ENCODE peak calls at places on chromosomes 11 and 22, in ten cellular contexts. X is AG04450; S is mesendoderm; G is effector memory CD4-positive, alpha-beta T cell; W is fibroblast of lung; Z is cardiac muscle cell; D is psoas muscle; E is adipocyte; L is thoracic aorta; A is GM06990. H is an unnamed sample. For H3K27me3, the result is how much of the 10 kb centered on the place peaks cover.

GRCh38 chr11:72807789-72808188 is 6.4 kb upstream of the ATG16L2 start:
- DNase-seq in S (no peak), Z (no peak), X (no peak), D (no peak), A (no peak), L (no peak), E (no peak), W (no peak), G (no peak), H (no peak)

GRCh38 chr11:116866774-116867455 is 29.5 kb upstream of the APOA1 start:
- DNase-seq in X (no peak), E (peak), A (no peak), D (no peak), Z (no peak), G (no peak), L (no peak), W (no peak), S (no peak), H (no peak)

GRCh38 chr22:28791124-28791523 is 9.2 kb downstream of the XBP1 start:
- DNase-seq in S (no peak), L (no peak), A (no peak), G (no peak), E (no peak), D (no peak), W (no peak), Z (no peak), X (no peak), H (no peak)

GRCh38 chr11:34614334-34615113 is 6.4 kb upstream of the EHF start:
- DNase-seq in D (no peak), A (peak), S (no peak), Z (peak), E (peak), L (no peak), W (peak), G (no peak), X (peak), H (no peak)

GRCh38 chr22:30667486-30668305 is at the start of gene DUSP18:
- DNase-seq in G (peak), E (peak), A (peak), X (peak), D (peak), S (peak), Z (peak), W (peak), L (peak), H (peak)

GRCh38 chr22:40560551-40560950 is 76.0 kb downstream of the MRTFA start:
- DNase-seq in D (no peak), S (no peak), X (peak), A (no peak), L (no peak), G (no peak), E (peak), Z (no peak), W (peak), H (no peak)

GRCh38 chr11:71472357-71472885 is 19.4 kb downstream of the NADSYN1 start:
- DNase-seq in S (peak), Z (no peak), L (no peak), E (no peak), A (no peak), W (no peak), X (no peak), D (no peak), G (no peak), H (no peak)

GRCh38 chr11:3837793-3838192 is 3.0 kb downstream of the RHOG start:
- DNase-seq in D (peak), Z (no peak), G (no peak), L (no peak), A (no peak), X (no peak), W (no peak), S (no peak), E (peak), H (no peak)

GRCh38 chr22:46366801-46367706 is 31.5 kb downstream of the TRMU start:
- DNase-seq in Z (no peak), S (no peak), E (no peak), G (no peak), L (no peak), D (peak), W (no peak), A (no peak), X (no peak), H (no peak)

GRCh38 chr11:29321293-29322132 is 695.3 kb downstream of the KCNA4 start:
- DNase-seq in G (no peak), X (peak), L (no peak), D (no peak), A (no peak), E (no peak), Z (no peak), S (no peak), W (peak), H (no peak)

GRCh38 chr11:66008468-66009101 is 3.2 kb upstream of the CST6 start:
- DNase-seq in Z (no peak), X (no peak), S (peak), G (no peak), E (no peak), W (no peak), A (no peak), D (no peak), L (no peak), H (no peak)

GRCh38 chr11:114762437-114762836 is 84.1 kb downstream of the NXPE2 start:
- DNase-seq in G (no peak), Z (peak), L (no peak), D (peak), A (no peak), W (peak), S (peak), E (peak), X (peak), H (peak)

GRCh38 chr11:68843703-68844312 is 2.1 kb upstream of the CPT1A start:
- DNase-seq in X (no peak), A (peak), L (no peak), W (peak), Z (peak), D (peak), G (peak), E (no peak), S (peak), H (peak)

GRCh38 chr22:47788461-47788860 is 1026.0 kb downstream of the TBC1D22A start:
- DNase-seq in A (no peak), D (no peak), Z (no peak), E (no peak), G (no peak), W (no peak), S (no peak), X (no peak), L (no peak), H (no peak)

GRCh38 chr11:62752994-62753735 is 795 bp downstream of the ZBTB3 start:
- DNase-seq in X (no peak), A (no peak), Z (no peak), D (no peak), E (no peak), L (no peak), W (no peak), S (no peak), G (no peak), H (no peak)

GRCh38 chr11:6565988-6566703 is 37.3 kb downstream of the RRP8 start:
- DNase-seq in D (no peak), S (no peak), A (no peak), X (no peak), E (no peak), W (no peak), G (no peak), Z (no peak), L (no peak), H (no peak)

GRCh38 chr22:25014896-25015755 is 62.6 kb downstream of the KIAA1671 start:
- DNase-seq in G (no peak), Z (peak), A (no peak), S (no peak), L (no peak), D (no peak), W (no peak), X (no peak), E (no peak), H (no peak)

GRCh38 chr22:38144025-38144405 is 33.5 kb upstream of the BAIAP2L2 start:
- DNase-seq in A (no peak), G (no peak), L (no peak), W (no peak), S (peak), X (no peak), Z (no peak), E (no peak), D (no peak), H (no peak)

GRCh38 chr11:59551651-59552521 is 40.5 kb downstream of the OR4D9 start:
- DNase-seq in X (no peak), A (peak), E (peak), Z (peak), G (no peak), W (peak), D (no peak), S (peak), L (no peak), H (no peak)

GRCh38 chr11:117839234-117839882 is 14.8 kb upstream of the FXYD2 start:
- DNase-seq in D (no peak), A (no peak), X (no peak), E (no peak), G (no peak), Z (no peak), S (no peak), W (no peak), L (no peak), H (no peak)

GRCh38 chr11:77170107-77170506 is 42.1 kb downstream of the MYO7A start:
- DNase-seq in X (no peak), Z (peak), A (no peak), W (no peak), S (peak), G (no peak), L (no peak), E (no peak), D (peak), H (no peak)

GRCh38 chr11:33722579-33723234 is 13.5 kb downstream of the CD59 start:
- DNase-seq in G (no peak), S (peak), L (no peak), E (peak), Z (no peak), X (no peak), D (peak), A (no peak), W (peak), H (no peak)

GRCh38 chr11:58742981-58743880 is 11.5 kb upstream of the GLYAT start:
- DNase-seq in E (no peak), A (no peak), S (peak), W (no peak), G (no peak), Z (no peak), L (no peak), X (no peak), D (no peak), H (no peak)

GRCh38 chr11:32056445-32056844 is 34.4 kb upstream of the RCN1 start:
- DNase-seq in S (no peak), W (peak), Z (no peak), G (no peak), D (no peak), L (no peak), E (peak), X (no peak), A (no peak), H (no peak)

GRCh38 chr22:22925795-22926358 is 38.3 kb downstream of the IGLL5 start:
- DNase-seq in D (no peak), S (no peak), Z (no peak), A (no peak), L (no peak), E (no peak), W (no peak), X (no peak), G (no peak), H (no peak)

GRCh38 chr11:125931116-125931515 is 14.7 kb upstream of the VSIG10L2 start:
- DNase-seq in D (no peak), G (no peak), W (no peak), A (no peak), Z (no peak), L (no peak), S (no peak), X (no peak), E (no peak), H (no peak)

GRCh38 chr11:60978546-60979380 is 7.3 kb downstream of the CD6 start:
- DNase-seq in X (no peak), G (peak), S (no peak), A (no peak), Z (no peak), D (no peak), E (no peak), W (no peak), L (no peak), H (no peak)

GRCh38 chr11:117928818-117929567 is at the start of gene TMPRSS13:
- DNase-seq in D (no peak), X (no peak), W (no peak), G (no peak), A (no peak), E (no peak), Z (no peak), L (no peak), S (peak), H (no peak)

GRCh38 chr22:37254206-37254866 is 10.3 kb upstream of the RAC2 start:
- DNase-seq in A (no peak), Z (no peak), E (peak), S (no peak), W (peak), D (no peak), G (no peak), L (no peak), X (peak), H (no peak)

DNA sequence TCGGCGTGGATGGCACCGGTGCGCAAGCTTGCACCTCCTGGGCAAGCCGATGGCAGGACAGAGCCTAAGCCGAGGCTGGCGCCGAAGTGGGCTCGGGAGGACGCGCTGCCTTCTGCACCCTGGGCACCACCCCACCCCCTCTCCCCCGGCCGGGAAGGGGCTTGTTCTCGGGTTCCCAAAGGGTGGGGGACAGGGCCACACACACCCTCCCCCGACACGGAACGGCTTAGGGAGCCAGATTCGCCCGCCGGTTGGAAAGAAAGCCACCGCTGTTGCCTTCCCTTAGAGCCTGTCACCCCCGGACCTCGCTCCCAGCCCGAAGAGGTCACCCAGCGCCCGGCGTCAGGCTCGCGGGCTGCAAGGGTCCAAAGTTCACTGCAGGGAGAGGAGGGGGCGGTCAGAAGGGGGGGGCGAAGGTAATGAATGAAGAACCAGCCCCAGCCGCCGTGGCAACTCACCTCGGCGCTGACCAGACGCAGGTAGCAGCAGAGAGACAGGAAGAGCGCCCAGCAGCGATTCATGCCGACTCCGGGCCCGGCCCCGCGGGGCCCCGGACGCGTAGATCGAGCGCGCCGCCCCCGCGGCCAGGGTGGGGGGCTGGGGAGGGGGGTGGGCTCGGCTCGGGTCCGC is 1.2 kb downstream of the PDGFB start:
- DNase-seq in Z (no peak), S (peak), W (no peak), D (no peak), E (no peak), X (no peak), L (no peak), A (no peak), G (no peak), H (no peak)
- H3K27me3 ChIP-seq in Z (under half), S (under half), W (half or more), D (under half), E (under half), X (half or more), L (under half), A (under half), G (under half), H (under half)

DNA sequence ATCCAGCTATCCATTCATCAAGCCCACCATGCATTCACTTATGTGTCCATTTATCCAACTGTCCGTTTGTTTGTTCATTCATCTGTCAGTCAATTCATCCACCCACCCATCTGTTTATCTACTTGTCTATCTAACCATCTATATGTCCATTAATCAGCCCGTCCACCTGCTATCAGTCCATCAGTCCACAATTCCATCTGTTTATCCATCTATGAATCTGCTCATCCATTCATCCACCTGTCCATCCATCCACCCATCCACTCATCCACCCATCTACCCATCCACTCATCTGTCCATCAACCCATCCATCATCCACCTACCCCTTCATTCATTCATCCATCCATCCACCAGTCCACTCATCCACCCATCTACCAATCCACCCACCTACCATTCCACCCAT is 970 bp upstream of the SPI1 start:
- DNase-seq in W (no peak), L (no peak), Z (no peak), A (no peak), G (no peak), D (no peak), E (no peak), X (no peak), S (no peak), H (no peak)
- H3K27me3 ChIP-seq in W (under half), L (under half), Z (under half), A (under half), G (under half), D (under half), E (under half), X (under half), S (under half), H (under half)

GRCh38 chr11:13009921-13010736 is 1.0 kb downstream of the RASSF10 start:
- DNase-seq in A (no peak), L (no peak), W (no peak), S (peak), Z (peak), E (peak), D (peak), X (no peak), G (no peak), H (peak)

GRCh38 chr11:13009476-13009920 is 382 bp downstream of the RASSF10 start:
- DNase-seq in L (no peak), W (no peak), X (no peak), E (peak), Z (no peak), S (no peak), D (peak), A (no peak), G (no peak), H (peak)

GRCh38 chr11:13012037-13012693 is 3.0 kb downstream of the RASSF10 start:
- DNase-seq in W (no peak), X (no peak), Z (peak), L (no peak), G (no peak), A (no peak), D (no peak), E (no peak), S (peak), H (no peak)

GRCh38 chr11:13011366-13012036 is 2.4 kb downstream of the RASSF10 start:
- DNase-seq in A (no peak), S (peak), L (no peak), W (no peak), Z (no peak), X (no peak), E (no peak), G (no peak), D (no peak), H (no peak)

GRCh38 chr11:13010737-13011342 is 1.7 kb downstream of the RASSF10 start:
- DNase-seq in A (no peak), W (no peak), X (no peak), E (no peak), Z (peak), D (no peak), S (peak), L (no peak), G (no peak), H (peak)
- H3K27me3 ChIP-seq in A (under half), W (half or more), X (half or more), E (half or more), Z (under half), D (under half), S (under half), L (under half), G (under half), H (under half)

GRCh38 chr11:120022617-120023016 is 115.3 kb downstream of the TRIM29 start:
- DNase-seq in W (no peak), X (no peak), L (no peak), G (no peak), E (no peak), Z (no peak), D (no peak), A (no peak), S (no peak), H (no peak)

GRCh38 chr11:120023551-120023950 is 114.4 kb downstream of the TRIM29 start:
- DNase-seq in D (no peak), E (no peak), G (no peak), A (no peak), Z (no peak), S (no peak), X (no peak), W (no peak), L (no peak), H (no peak)

GRCh38 chr11:120024046-120024445 is 113.9 kb downstream of the TRIM29 start:
- DNase-seq in S (peak), L (no peak), E (no peak), A (no peak), D (no peak), X (no peak), G (no peak), W (no peak), Z (no peak), H (no peak)

GRCh38 chr11:120021978-120022377 is 115.9 kb downstream of the TRIM29 start:
- DNase-seq in S (no peak), E (no peak), L (no peak), W (no peak), A (no peak), X (no peak), Z (no peak), G (no peak), D (no peak), H (no peak)

GRCh38 chr11:120023120-120023519 is 114.8 kb downstream of the TRIM29 start:
- DNase-seq in A (no peak), W (no peak), S (peak), D (no peak), L (no peak), Z (no peak), G (no peak), X (no peak), E (no peak), H (no peak)
- H3K27me3 ChIP-seq in A (under half), W (under half), S (under half), D (under half), L (under half), Z (under half), G (under half), X (under half), E (half or more), H (under half)

GRCh38 chr11:133978816-133979215 is 22.0 kb upstream of the IGSF9B start:
- DNase-seq in E (no peak), X (no peak), G (no peak), W (no peak), S (no peak), Z (no peak), L (no peak), D (no peak), A (no peak), H (no peak)
- H3K27me3 ChIP-seq in E (half or more), X (under half), G (under half), W (under half), S (under half), Z (half or more), L (under half), D (under half), A (under half), H (under half)

DNA sequence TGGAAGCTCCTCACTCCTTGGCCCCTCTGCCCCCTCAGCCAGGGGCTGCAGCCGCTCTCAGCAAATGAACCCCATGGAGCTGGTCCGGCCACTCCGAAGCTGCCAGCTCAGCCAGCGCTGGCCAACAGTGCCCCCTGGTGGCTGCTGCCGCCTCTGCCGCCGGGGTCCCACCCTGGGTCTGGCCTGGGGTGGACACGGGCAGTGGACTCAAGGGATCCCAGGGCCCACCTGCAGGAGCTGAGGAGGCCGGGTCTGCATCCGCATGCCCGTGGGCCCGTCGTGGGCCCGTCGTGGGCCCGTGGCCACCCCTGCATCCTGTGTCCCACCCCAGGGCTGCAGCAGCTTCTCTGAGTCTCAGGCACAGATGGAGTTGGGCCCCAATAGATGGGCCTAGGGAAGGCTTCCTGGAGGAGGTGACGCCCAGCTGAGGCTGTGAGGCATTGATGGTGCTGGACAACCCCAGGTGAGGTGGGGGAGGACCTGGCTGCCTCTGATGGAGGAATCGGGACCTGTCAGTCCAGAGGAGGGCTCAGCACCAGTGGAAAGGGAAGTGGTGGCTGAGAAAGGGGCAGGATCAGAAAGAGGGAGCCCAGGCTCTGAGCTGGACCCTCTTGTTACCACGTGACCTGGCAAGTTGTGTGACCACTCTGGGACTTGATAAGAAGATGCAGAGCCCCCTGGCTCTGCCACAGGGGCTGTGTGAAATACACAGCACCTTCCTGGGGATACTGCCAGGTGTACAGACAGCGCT is 522.3 kb downstream of the BRD1 start:
- DNase-seq in Z (peak), X (no peak), A (peak), E (no peak), G (no peak), L (no peak), W (no peak), S (peak), D (no peak), H (no peak)
- H3K27me3 ChIP-seq in Z (under half), X (under half), A (under half), E (under half), G (under half), L (under half), W (under half), S (under half), D (under half), H (under half)

GRCh38 chr11:1637628-1638027 is 8.1 kb downstream of the KRTAP5-5 start:
- DNase-seq in X (no peak), A (no peak), D (no peak), S (no peak), W (no peak), G (no peak), E (no peak), L (no peak), Z (no peak), H (no peak)
- H3K27me3 ChIP-seq in X (under half), A (under half), D (under half), S (under half), W (under half), G (under half), E (half or more), L (under half), Z (under half), H (under half)

H was measured in iPS DF 6.9.